ENCODE peak calls at places on chromosome 16, in nine cellular contexts. C, Z, H, T, P, O, A, Y and X are unnamed samples.

GRCh38 chr16:54475019-54475418 is 188.4 kb upstream of the IRX3 start:
- DNase-seq in H (no peak), A (no peak), Z (no peak), P (no peak), C (no peak), Y (no peak), T (no peak), O (no peak), X (no peak)

GRCh38 chr16:425082-425718 is at the start of gene RAB11FIP3:
- DNase-seq in A (peak), O (peak), Y (peak), P (peak), H (peak), C (peak), Z (peak), T (peak), X (peak)

GRCh38 chr16:48441863-48442279 is 56.7 kb upstream of the SIAH1 start:
- DNase-seq in Z (no peak), A (no peak), P (no peak), Y (no peak), C (no peak), O (no peak), T (no peak), H (no peak), X (no peak)

GRCh38 chr16:61926766-61927165 is 109.5 kb downstream of the CDH8 start:
- DNase-seq in Y (no peak), O (peak), T (no peak), Z (no peak), P (no peak), C (no peak), H (no peak), A (no peak), X (no peak)

GRCh38 chr16:23835390-23836077 is at the start of gene PRKCB:
- DNase-seq in P (peak), O (peak), T (no peak), Y (peak), A (peak), C (peak), H (peak), Z (peak), X (peak)

GRCh38 chr16:28155293-28155692 is 56.5 kb downstream of the XPO6 start:
- DNase-seq in H (no peak), O (no peak), Y (no peak), C (no peak), T (no peak), P (peak), A (no peak), Z (no peak), X (peak)

GRCh38 chr16:27355610-27356009 is 41.8 kb downstream of the IL4R start:
- DNase-seq in H (no peak), A (no peak), Y (no peak), O (peak), T (peak), C (no peak), P (peak), Z (no peak), X (peak)

GRCh38 chr16:69123894-69124293 is 8.5 kb downstream of the CHTF8 start:
- DNase-seq in T (peak), O (peak), Z (peak), C (peak), H (no peak), Y (peak), A (peak), P (peak), X (peak)

GRCh38 chr16:46747777-46748651 is at the start of gene MYLK3:
- DNase-seq in P (no peak), C (no peak), A (no peak), O (no peak), Z (no peak), Y (no peak), T (no peak), H (no peak), X (no peak)

GRCh38 chr16:5069048-5069447 is 2.6 kb upstream of the ALG1 start:
- DNase-seq in C (no peak), H (no peak), T (no peak), O (no peak), Z (no peak), P (no peak), Y (no peak), A (no peak), X (no peak)

GRCh38 chr16:648786-649589 is at the start of gene WDR90:
- DNase-seq in Y (peak), C (peak), P (peak), O (peak), T (peak), A (peak), H (peak), Z (peak), X (peak)

GRCh38 chr16:9102379-9102778 is 10.9 kb downstream of the HAPSTR1 start:
- DNase-seq in P (peak), Y (no peak), O (peak), A (no peak), Z (no peak), H (no peak), C (peak), T (peak), X (peak)

GRCh38 chr16:9091867-9092281 is 430 bp downstream of the HAPSTR1 start:
- DNase-seq in Y (peak), A (peak), P (no peak), T (peak), H (peak), C (peak), Z (no peak), O (peak), X (no peak)

GRCh38 chr16:57648590-57649442 is 19.3 kb upstream of the ADGRG3 start:
- DNase-seq in A (peak), P (peak), Y (peak), C (peak), Z (peak), H (peak), T (peak), O (peak), X (peak)

GRCh38 chr16:68069511-68070248 is 15.5 kb upstream of the NFATC3 start:
- DNase-seq in A (no peak), H (peak), O (no peak), T (no peak), C (no peak), Y (no peak), Z (no peak), P (no peak), X (no peak)

GRCh38 chr16:88649195-88649923 is 1.5 kb downstream of the CYBA start:
- DNase-seq in Z (no peak), Y (no peak), C (no peak), T (no peak), H (no peak), P (no peak), A (no peak), O (no peak), X (no peak)

GRCh38 chr16:83233153-83233552 is 574.6 kb upstream of the HSBP1 start:
- DNase-seq in Y (no peak), A (no peak), Z (no peak), C (no peak), P (peak), H (no peak), T (no peak), O (peak), X (peak)

GRCh38 chr16:57966133-57966805 is 4.7 kb downstream of the CNGB1 start:
- DNase-seq in Z (peak), Y (no peak), P (peak), C (no peak), T (no peak), A (no peak), H (no peak), O (peak), X (no peak)

GRCh38 chr16:30837904-30838303 is 50.9 kb upstream of the ZNF629 start:
- DNase-seq in O (no peak), T (no peak), Y (no peak), Z (no peak), C (peak), A (no peak), P (no peak), H (no peak), X (peak)